ENCODE peak calls at places on chromosomes 6 and 20, in seven cellular contexts. S, X, Z, M, J, A and D are unnamed samples.

GRCh38 chr20:13990465-13990864 is at the start of gene SEL1L2:
- DNase-seq in M (no peak), Z (no peak), J (no peak), S (no peak), X (no peak), A (no peak), D (no peak)

GRCh38 chr6:126033696-126034095 is 47.4 kb downstream of the TRMT11 start:
- DNase-seq in M (peak), A (peak), J (peak), X (peak), Z (no peak), S (peak), D (no peak)

GRCh38 chr6:21887301-21888185 is 294.0 kb downstream of the SOX4 start:
- DNase-seq in Z (no peak), J (peak), A (peak), X (no peak), S (peak), M (no peak), D (no peak)

GRCh38 chr6:125906158-125906998 is 50.2 kb upstream of the HINT3 start:
- DNase-seq in M (no peak), A (no peak), J (peak), X (peak), S (peak), Z (peak), D (no peak)

GRCh38 chr20:63580796-63581461 is 6.9 kb upstream of the HELZ2 start:
- DNase-seq in M (no peak), J (peak), Z (peak), S (peak), A (peak), X (no peak), D (peak)

GRCh38 chr6:169528755-169529154 is 173.1 kb downstream of the WDR27 start:
- DNase-seq in J (no peak), A (no peak), M (no peak), Z (no peak), S (no peak), X (no peak), D (no peak)

GRCh38 chr20:40160151-40160550 is 528.9 kb downstream of the MAFB start:
- DNase-seq in A (peak), S (peak), X (peak), Z (no peak), M (peak), J (peak), D (no peak)

GRCh38 chr6:12007915-12008286 is 4.2 kb upstream of the HIVEP1 start:
- DNase-seq in J (no peak), S (no peak), A (no peak), X (no peak), M (no peak), Z (no peak), D (no peak)

GRCh38 chr6:167858842-167859520 is 32.3 kb downstream of the AFDN start:
- DNase-seq in A (no peak), M (no peak), X (no peak), S (no peak), J (no peak), Z (no peak), D (no peak)

GRCh38 chr6:165081944-165082532 is 227.4 kb downstream of the C6orf118 start:
- DNase-seq in M (no peak), A (no peak), J (no peak), X (no peak), S (no peak), Z (no peak), D (no peak)

GRCh38 chr20:17808357-17808756 is 108.6 kb downstream of the BANF2 start:
- DNase-seq in M (peak), Z (no peak), A (peak), X (peak), J (peak), S (peak), D (no peak)

GRCh38 chr6:109893606-109894005 is 84.5 kb upstream of the GPR6 start:
- DNase-seq in M (no peak), X (no peak), A (no peak), S (no peak), Z (no peak), J (no peak), D (no peak)

GRCh38 chr20:50824137-50824536 is 29.3 kb downstream of the BCAS4 start:
- DNase-seq in A (peak), J (peak), Z (no peak), S (no peak), X (peak), M (peak), D (no peak)